ENCODE peak calls at places on chromosomes 11 and 22, in seven cellular contexts. One of them, this sample, is unnamed.

GRCh38 chr11:827146-827860 is 416 bp upstream of the CRACR2B start:
- DNase-seq in HFFc6: no peak
- DNase-seq in endothelial cell: peak; percentile 35
- DNase-seq in sigmoid colon: no peak
- DNase-seq in RWPE1: no peak
- DNase-seq in OCI-LY7: peak; percentile 43
- DNase-seq in left ventricle myocardium inferior: no peak
- DNase-seq in this sample: no peak

GRCh38 chr11:3043315-3043871 is 13.8 kb downstream of the CARS1 start:
- DNase-seq in RWPE1: no peak
- DNase-seq in left ventricle myocardium inferior: peak; percentile 80
- DNase-seq in endothelial cell: no peak
- DNase-seq in sigmoid colon: peak; percentile 94
- DNase-seq in OCI-LY7: no peak
- DNase-seq in HFFc6: no peak
- DNase-seq in this sample: peak; percentile 88

GRCh38 chr22:49702068-49702397 is 125.6 kb downstream of the BRD1 start:
- DNase-seq in sigmoid colon: no peak
- DNase-seq in HFFc6: no peak
- DNase-seq in RWPE1: no peak
- DNase-seq in left ventricle myocardium inferior: no peak
- DNase-seq in endothelial cell: no peak
- DNase-seq in OCI-LY7: no peak
- DNase-seq in this sample: no peak

GRCh38 chr22:37222440-37222971 is 10.2 kb upstream of the SSTR3 start:
- DNase-seq in RWPE1: no peak
- DNase-seq in left ventricle myocardium inferior: no peak
- DNase-seq in OCI-LY7: no peak
- DNase-seq in endothelial cell: no peak
- DNase-seq in sigmoid colon: no peak
- DNase-seq in HFFc6: no peak
- DNase-seq in this sample: no peak

GRCh38 chr11:16606784-16607674 is 131.4 kb upstream of the C11orf58 start:
- DNase-seq in OCI-LY7: no peak
- DNase-seq in left ventricle myocardium inferior: peak; percentile 68
- DNase-seq in endothelial cell: peak; percentile 54
- DNase-seq in sigmoid colon: peak; percentile 67
- DNase-seq in HFFc6: no peak
- DNase-seq in RWPE1: no peak
- DNase-seq in this sample: no peak

GRCh38 chr11:10398525-10398924 is 56.5 kb upstream of the AMPD3 start:
- DNase-seq in OCI-LY7: no peak
- DNase-seq in RWPE1: no peak
- DNase-seq in left ventricle myocardium inferior: peak; percentile 44
- DNase-seq in endothelial cell: no peak
- DNase-seq in sigmoid colon: no peak
- DNase-seq in HFFc6: peak; percentile 35
- DNase-seq in this sample: no peak

GRCh38 chr11:134394311-134394710 is 17.7 kb downstream of the B3GAT1 start:
- DNase-seq in RWPE1: no peak
- DNase-seq in sigmoid colon: no peak
- DNase-seq in OCI-LY7: no peak
- DNase-seq in endothelial cell: no peak
- DNase-seq in left ventricle myocardium inferior: no peak
- DNase-seq in HFFc6: no peak
- DNase-seq in this sample: no peak

GRCh38 chr22:22767876-22768602 is 119.6 kb upstream of the IGLL5 start:
- DNase-seq in HFFc6: no peak
- DNase-seq in RWPE1: no peak
- DNase-seq in OCI-LY7: no peak
- DNase-seq in sigmoid colon: no peak
- DNase-seq in endothelial cell: no peak
- DNase-seq in left ventricle myocardium inferior: no peak
- DNase-seq in this sample: no peak

GRCh38 chr11:67820079-67820478 is 145.7 kb upstream of the ALDH3B2 start:
- DNase-seq in HFFc6: no peak
- DNase-seq in OCI-LY7: no peak
- DNase-seq in RWPE1: no peak
- DNase-seq in sigmoid colon: no peak
- DNase-seq in left ventricle myocardium inferior: no peak
- DNase-seq in endothelial cell: no peak
- DNase-seq in this sample: no peak

GRCh38 chr11:79609511-79609910 is 168.7 kb upstream of the TENM4 start:
- DNase-seq in endothelial cell: no peak
- DNase-seq in HFFc6: no peak
- DNase-seq in RWPE1: no peak
- DNase-seq in left ventricle myocardium inferior: no peak
- DNase-seq in OCI-LY7: no peak
- DNase-seq in sigmoid colon: no peak
- DNase-seq in this sample: no peak

GRCh38 chr11:86940122-86940777 is 14.9 kb downstream of the FZD4 start:
- DNase-seq in sigmoid colon: peak; percentile 85
- DNase-seq in OCI-LY7: no peak
- DNase-seq in left ventricle myocardium inferior: peak; percentile 55
- DNase-seq in endothelial cell: peak; percentile 16
- DNase-seq in RWPE1: no peak
- DNase-seq in HFFc6: no peak
- DNase-seq in this sample: no peak

GRCh38 chr22:38950527-38951111 is 6.8 kb upstream of the APOBEC3A start:
- DNase-seq in OCI-LY7: no peak
- DNase-seq in RWPE1: no peak
- DNase-seq in endothelial cell: no peak
- DNase-seq in HFFc6: no peak
- DNase-seq in left ventricle myocardium inferior: no peak
- DNase-seq in sigmoid colon: peak; percentile 44
- DNase-seq in this sample: no peak
- TF ChIP-seq CTCF in OCI-LY7: no peak
- TF ChIP-seq CTCF in RWPE1: no peak
- TF ChIP-seq CTCF in endothelial cell: no peak
- TF ChIP-seq CTCF in HFFc6: no peak
- TF ChIP-seq CTCF in left ventricle myocardium inferior: no peak
- TF ChIP-seq CTCF in sigmoid colon: no peak
- TF ChIP-seq CTCF in this sample: no peak

DNA sequence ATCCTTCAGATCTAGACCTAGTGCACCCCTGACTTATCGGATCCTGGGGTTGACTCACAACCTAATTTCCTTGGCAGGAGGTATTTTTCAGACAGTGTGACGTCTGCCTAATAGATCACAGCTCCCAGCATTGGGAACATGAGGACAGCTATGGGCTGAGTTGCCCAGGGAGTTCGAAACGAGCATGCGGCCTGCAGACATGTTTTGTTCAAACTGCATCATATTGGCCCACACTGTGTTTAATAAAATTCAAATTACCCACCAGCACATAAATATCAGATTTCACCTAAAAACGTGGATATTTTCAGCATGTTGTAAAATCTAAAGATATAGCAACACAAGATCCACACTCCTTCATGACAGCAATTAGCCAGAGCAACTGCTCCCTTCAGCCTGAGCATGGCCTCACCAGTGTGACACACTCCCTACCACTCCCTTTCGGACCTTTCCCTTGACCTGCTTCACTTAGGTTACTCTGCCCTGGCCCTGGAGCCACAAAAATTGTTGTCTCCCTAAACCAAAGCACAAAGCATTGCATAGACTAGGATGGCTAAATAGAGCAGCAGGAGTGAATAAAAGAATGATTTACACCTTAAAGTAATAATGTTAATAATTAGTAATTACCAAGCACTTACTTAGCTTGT is 53.6 kb upstream of the USP47 start:
- DNase-seq in RWPE1: no peak
- DNase-seq in endothelial cell: no peak
- DNase-seq in left ventricle myocardium inferior: no peak
- DNase-seq in OCI-LY7: no peak
- DNase-seq in HFFc6: no peak
- DNase-seq in sigmoid colon: no peak
- DNase-seq in this sample: no peak
- TF ChIP-seq CTCF in RWPE1: peak; percentile 28
- TF ChIP-seq CTCF in endothelial cell: peak; percentile 38
- TF ChIP-seq CTCF in left ventricle myocardium inferior: peak; percentile 34
- TF ChIP-seq CTCF in OCI-LY7: peak; percentile 59
- TF ChIP-seq CTCF in HFFc6: peak; percentile 49
- TF ChIP-seq CTCF in sigmoid colon: no peak
- TF ChIP-seq CTCF in this sample: peak; percentile 2

GRCh38 chr22:35454416-35455054 is 54.6 kb downstream of the MCM5 start:
- DNase-seq in RWPE1: no peak
- DNase-seq in OCI-LY7: no peak
- DNase-seq in left ventricle myocardium inferior: no peak
- DNase-seq in HFFc6: no peak
- DNase-seq in endothelial cell: no peak
- DNase-seq in sigmoid colon: no peak
- DNase-seq in this sample: no peak
- TF ChIP-seq CTCF in RWPE1: no peak
- TF ChIP-seq CTCF in OCI-LY7: peak; percentile 14
- TF ChIP-seq CTCF in left ventricle myocardium inferior: peak; percentile 53
- TF ChIP-seq CTCF in HFFc6: no peak
- TF ChIP-seq CTCF in endothelial cell: no peak
- TF ChIP-seq CTCF in sigmoid colon: no peak
- TF ChIP-seq CTCF in this sample: peak; percentile 33

DNA sequence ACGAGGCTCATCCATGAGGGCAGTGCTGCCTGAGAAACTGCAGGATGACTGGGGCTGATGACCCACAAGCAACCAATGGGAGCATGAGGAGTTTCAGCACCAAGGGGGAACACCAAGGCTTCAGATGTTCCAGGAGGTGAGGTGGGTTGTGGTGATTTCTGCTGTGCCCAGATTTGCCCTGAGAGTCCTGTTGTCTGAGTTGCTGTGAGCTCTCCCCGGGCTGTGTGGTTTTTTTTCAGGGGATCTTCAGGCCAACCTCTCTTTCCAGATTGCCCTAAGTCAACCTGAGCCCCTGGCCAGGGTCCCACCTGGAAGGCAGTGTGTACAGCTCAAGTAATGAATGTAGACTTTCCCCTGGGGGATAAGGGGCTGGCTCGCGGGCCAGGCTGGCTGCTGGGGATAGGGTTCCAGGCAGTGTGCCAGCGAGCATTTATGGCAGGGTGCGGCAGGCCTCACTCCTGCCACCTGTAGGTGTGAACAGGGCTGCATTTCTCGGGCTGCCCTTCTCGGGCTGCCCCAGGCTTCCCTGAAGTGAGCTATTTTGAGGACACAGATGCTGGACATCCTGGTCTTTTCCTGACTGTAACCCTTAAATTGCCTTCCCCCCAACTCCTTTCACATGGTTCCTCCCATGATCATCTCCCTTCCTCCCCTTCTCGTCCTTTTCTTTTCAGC is 9.8 kb downstream of the SLC22A6 start:
- DNase-seq in RWPE1: no peak
- DNase-seq in sigmoid colon: peak; percentile 54
- DNase-seq in left ventricle myocardium inferior: peak; percentile 56
- DNase-seq in OCI-LY7: peak; percentile 38
- DNase-seq in endothelial cell: peak; percentile 43
- DNase-seq in HFFc6: no peak
- DNase-seq in this sample: no peak
- TF ChIP-seq CTCF in RWPE1: peak; percentile 28
- TF ChIP-seq CTCF in sigmoid colon: no peak
- TF ChIP-seq CTCF in left ventricle myocardium inferior: peak; percentile 63
- TF ChIP-seq CTCF in OCI-LY7: peak; percentile 70
- TF ChIP-seq CTCF in endothelial cell: no peak
- TF ChIP-seq CTCF in HFFc6: peak; percentile 65
- TF ChIP-seq CTCF in this sample: peak; percentile 66

DNA sequence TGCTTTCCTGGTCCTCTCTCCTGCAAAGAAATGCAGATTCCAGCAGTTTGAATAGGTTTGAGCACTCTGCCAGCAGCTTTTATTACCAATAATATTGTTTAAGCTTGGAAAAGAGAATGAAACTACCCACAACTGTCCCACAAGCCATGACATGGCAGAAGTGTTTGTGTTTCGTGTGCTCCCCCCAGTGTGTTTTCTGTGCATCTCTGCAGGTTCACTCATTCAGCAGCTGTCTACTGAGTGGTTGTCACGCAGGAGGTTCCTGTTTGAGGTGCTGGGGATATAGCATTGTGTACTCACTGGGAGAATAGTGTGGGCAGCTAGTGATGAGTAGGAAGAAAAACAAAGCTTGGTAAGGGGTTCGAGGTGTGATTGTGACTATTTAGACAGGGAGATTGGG is 55.3 kb upstream of the SUSD2 start:
- DNase-seq in sigmoid colon: no peak
- DNase-seq in OCI-LY7: no peak
- DNase-seq in left ventricle myocardium inferior: no peak
- DNase-seq in HFFc6: no peak
- DNase-seq in RWPE1: no peak
- DNase-seq in endothelial cell: no peak
- DNase-seq in this sample: no peak
- TF ChIP-seq CTCF in sigmoid colon: no peak
- TF ChIP-seq CTCF in OCI-LY7: no peak
- TF ChIP-seq CTCF in left ventricle myocardium inferior: no peak
- TF ChIP-seq CTCF in HFFc6: no peak
- TF ChIP-seq CTCF in RWPE1: no peak
- TF ChIP-seq CTCF in endothelial cell: no peak
- TF ChIP-seq CTCF in this sample: no peak

DNA sequence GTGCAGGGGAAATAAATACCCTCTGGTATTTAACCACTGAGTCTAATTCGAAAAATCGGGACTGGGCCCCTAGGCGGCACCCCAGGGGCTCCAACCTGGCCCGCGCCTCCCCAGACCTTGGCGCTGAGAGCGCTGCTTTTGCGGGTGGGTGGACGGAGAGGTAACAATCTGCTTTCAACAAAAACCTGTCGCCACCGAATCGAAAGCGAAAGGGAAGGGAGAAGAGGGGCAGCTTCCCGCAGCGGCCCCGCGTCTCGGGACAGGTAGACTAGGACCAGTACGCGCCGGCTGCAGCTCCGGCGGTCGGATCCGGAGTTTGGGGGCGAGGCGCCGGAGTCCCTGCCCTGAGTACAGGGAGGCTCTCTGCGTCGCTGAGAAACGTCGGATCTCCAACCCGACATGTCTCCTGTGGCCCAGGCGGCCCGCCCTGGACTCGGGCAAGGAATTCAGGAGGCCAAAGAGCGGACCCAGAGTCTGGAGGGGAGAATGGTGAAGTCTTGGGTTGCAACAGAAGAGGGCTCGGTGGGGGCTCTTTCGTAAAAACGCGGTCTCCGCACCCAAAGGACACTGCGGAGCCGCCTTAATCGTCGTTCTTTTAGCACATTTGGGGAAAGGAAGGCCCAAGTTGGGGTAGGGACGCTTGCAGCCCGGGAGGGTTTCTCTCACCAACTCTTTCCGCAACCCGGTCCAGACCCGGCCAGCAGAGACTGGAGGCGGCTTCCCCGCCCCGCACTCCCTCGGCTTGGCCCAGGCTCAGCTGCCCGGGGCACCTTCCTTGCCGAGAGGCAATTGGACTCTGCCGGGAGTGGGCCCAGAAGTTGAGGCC is 4.1 kb downstream of the ALX4 start:
- DNase-seq in HFFc6: no peak
- DNase-seq in RWPE1: no peak
- DNase-seq in endothelial cell: no peak
- DNase-seq in sigmoid colon: no peak
- DNase-seq in left ventricle myocardium inferior: no peak
- DNase-seq in OCI-LY7: no peak
- DNase-seq in this sample: no peak
- TF ChIP-seq CTCF in HFFc6: no peak
- TF ChIP-seq CTCF in RWPE1: no peak
- TF ChIP-seq CTCF in endothelial cell: no peak
- TF ChIP-seq CTCF in sigmoid colon: no peak
- TF ChIP-seq CTCF in left ventricle myocardium inferior: no peak
- TF ChIP-seq CTCF in OCI-LY7: no peak
- TF ChIP-seq CTCF in this sample: no peak